ENCODE peak calls at places on chromosomes 11 and 22, in six cellular contexts. O is H1, Z is cardiac muscle cell, A is tibial nerve, E is left lung, J is ovary. H is an unnamed sample.

GRCh38 chr11:46342237-46342636 is 5.0 kb upstream of the DGKZ start:
- DNase-seq in J (no peak), E (no peak), A (no peak), Z (no peak), O (no peak), H (no peak)

GRCh38 chr11:118620529-118621070 is 13.2 kb downstream of the PHLDB1 start:
- DNase-seq in E (no peak), A (no peak), O (no peak), Z (no peak), J (peak), H (peak)

GRCh38 chr11:76648061-76648460 is 22.5 kb downstream of the LRRC32 start:
- DNase-seq in Z (no peak), O (no peak), E (no peak), A (no peak), J (peak), H (no peak)

GRCh38 chr11:61833478-61833877 is 5.4 kb downstream of the FADS2 start:
- DNase-seq in O (no peak), A (no peak), J (no peak), Z (no peak), E (no peak), H (peak)

GRCh38 chr11:117989351-117990102 is 3.3 kb downstream of the IL10RA start:
- DNase-seq in A (no peak), E (no peak), O (no peak), Z (no peak), J (no peak), H (no peak)

GRCh38 chr11:129035254-129035653 is 92.6 kb upstream of the TP53AIP1 start:
- DNase-seq in O (no peak), A (no peak), J (no peak), Z (no peak), E (no peak), H (no peak)

GRCh38 chr11:112238041-112238440 is 11.8 kb downstream of the PTS start:
- DNase-seq in J (no peak), E (no peak), Z (no peak), A (no peak), O (no peak), H (no peak)

GRCh38 chr11:66858939-66859685 is 2.2 kb downstream of the LRFN4 start:
- DNase-seq in A (no peak), E (peak), O (no peak), Z (no peak), J (peak), H (no peak)

GRCh38 chr11:98564881-98565280 is 455.9 kb upstream of the CNTN5 start:
- DNase-seq in E (no peak), O (no peak), J (no peak), Z (no peak), A (no peak), H (no peak)

GRCh38 chr11:43983221-43983795 is 40.9 kb downstream of the C11orf96 start:
- DNase-seq in E (no peak), J (no peak), O (no peak), A (no peak), Z (no peak), H (no peak)

GRCh38 chr11:109106201-109106906 is 315.6 kb upstream of the C11orf87 start:
- DNase-seq in A (no peak), Z (no peak), J (no peak), O (no peak), E (no peak), H (no peak)

GRCh38 chr11:132405728-132406127 is 1035.3 kb downstream of the NTM start:
- DNase-seq in A (no peak), E (no peak), O (peak), J (no peak), Z (no peak), H (no peak)

GRCh38 chr22:22060200-22061084 is 77.9 kb upstream of the TOP3B start:
- DNase-seq in A (peak), Z (peak), E (peak), J (peak), O (peak), H (peak)
- H3K4me3 ChIP-seq in A (no peak), Z (no peak), E (no peak), J (no peak), O (no peak), H (no peak)

DNA sequence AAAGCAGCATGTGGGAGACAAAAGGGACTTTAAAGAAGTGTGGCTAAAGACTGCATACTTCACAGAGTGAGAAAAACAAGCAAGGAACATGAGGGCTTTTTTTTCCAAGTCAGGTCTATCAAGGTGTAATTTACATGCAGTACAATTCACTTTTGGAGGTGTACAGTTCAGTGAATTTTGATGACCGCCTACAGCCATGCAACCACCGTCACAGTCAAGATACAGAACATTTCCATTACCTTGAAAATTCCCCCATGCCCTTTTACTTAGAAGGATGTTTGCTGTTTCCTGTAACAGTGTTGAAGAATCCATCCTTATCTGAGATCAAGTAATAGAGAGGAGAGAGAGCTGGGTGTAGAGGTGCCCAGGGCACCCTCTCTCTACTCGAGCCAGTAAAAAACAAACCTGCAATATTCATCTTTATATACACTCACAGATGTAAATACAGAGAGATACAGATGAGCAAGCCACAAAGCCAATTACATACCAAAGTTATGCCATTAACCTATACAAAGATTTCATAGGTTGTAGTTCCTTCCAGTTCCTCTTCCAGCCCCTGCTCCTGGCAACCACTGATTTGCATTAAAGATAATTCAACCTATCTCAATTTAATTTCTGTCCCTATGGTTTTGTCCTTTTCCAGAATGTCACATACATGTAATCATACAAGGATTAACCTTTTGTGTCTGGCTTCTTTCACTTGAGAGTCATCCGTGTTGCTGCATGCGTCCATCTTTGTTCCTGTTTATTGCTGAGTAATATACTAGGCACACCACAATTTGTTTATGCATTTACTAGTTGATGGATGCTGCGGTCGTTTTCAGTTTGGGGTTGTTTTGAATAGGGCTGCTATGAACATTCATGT is 35.0 kb upstream of the RASD2 start:
- DNase-seq in A (no peak), E (no peak), Z (no peak), J (no peak), O (no peak), H (no peak)
- TF ChIP-seq CTCF in A (no peak), E (no peak), Z (no peak), J (no peak), O (no peak), H (no peak)

DNA sequence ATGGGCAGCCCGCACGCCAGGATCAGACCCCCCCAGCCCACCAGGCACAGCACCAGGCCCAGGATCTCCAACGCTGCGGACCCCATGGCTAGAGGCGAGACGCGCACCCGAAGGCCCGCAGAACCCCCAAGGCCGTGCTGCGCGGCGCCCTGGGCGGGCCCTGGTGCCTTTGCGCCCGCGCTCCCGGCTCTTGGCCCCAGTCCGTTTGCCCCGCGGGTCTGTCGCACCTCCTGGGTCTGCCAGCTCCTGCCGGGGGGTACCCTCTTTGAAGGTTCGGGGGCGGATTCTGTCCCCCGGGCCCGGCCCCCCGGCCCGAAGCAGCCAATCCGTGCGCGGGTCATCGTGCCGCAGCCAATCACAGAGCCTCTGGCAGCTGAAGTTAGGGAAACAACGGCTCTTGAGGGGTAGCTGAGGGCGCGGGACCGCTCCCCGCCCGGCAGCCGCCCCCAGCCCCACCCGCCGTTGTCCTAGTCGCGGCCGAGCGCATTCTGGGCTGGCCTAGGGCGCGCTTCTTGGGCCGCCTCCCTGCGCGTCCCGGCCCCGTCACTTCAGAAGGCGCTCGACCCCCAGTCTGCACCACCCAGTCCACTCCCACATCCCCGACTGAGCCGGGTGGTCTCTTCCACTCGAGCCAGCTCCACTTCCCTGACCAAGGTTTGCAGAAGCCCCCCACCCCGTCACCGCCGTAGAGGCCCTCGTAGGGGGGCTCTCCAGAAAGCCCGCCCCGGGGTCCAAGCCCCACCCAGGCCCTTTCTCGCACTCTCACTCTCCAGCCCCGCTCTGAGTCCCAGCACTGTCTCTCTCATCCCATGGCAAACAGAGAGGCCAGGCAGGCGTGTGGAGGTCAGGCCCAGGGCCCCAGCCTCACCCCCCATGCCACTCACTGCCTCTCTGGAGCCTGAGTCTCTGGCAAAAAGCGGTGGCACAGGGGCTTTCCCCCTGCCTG is at the start of gene CLDN5:
- DNase-seq in Z (peak), A (no peak), J (no peak), E (peak), O (no peak), H (no peak)
- H3K4me3 ChIP-seq in Z (peak), A (peak), J (peak), E (peak), O (peak), H (peak)

GRCh38 chr11:113774174-113774503 is 647 bp upstream of the ZW10 start:
- DNase-seq in O (no peak), J (no peak), Z (no peak), A (no peak), E (no peak), H (no peak)

GRCh38 chr11:113771964-113772363 is 1.5 kb downstream of the ZW10 start:
- DNase-seq in A (no peak), Z (no peak), J (no peak), E (no peak), O (no peak), H (no peak)

GRCh38 chr11:113778111-113778910 is 1.3 kb upstream of the CLDN25 start:
- DNase-seq in Z (peak), J (no peak), O (no peak), A (no peak), E (no peak), H (peak)

GRCh38 chr11:113773092-113773415 is 438 bp downstream of the ZW10 start:
- DNase-seq in E (no peak), Z (peak), O (no peak), A (no peak), J (no peak), H (no peak)

GRCh38 chr11:113773416-113774173 is at the start of gene ZW10:
- DNase-seq in E (peak), Z (peak), J (peak), O (peak), A (peak), H (peak)
- TF ChIP-seq CTCF in E (peak), Z (peak), J (peak), O (peak), A (peak), H (peak)

GRCh38 chr22:29751139-29751538 is 15.7 kb downstream of the ZMAT5 start:
- DNase-seq in O (no peak), J (no peak), E (no peak), Z (no peak), A (no peak), H (no peak)
- H3K4me3 ChIP-seq in O (no peak), J (no peak), E (no peak), Z (no peak), A (no peak), H (no peak)

GRCh38 chr22:25110846-25111578 is 88.6 kb upstream of the CRYBB3 start:
- DNase-seq in A (no peak), Z (peak), E (no peak), O (peak), J (peak), H (peak)
- TF ChIP-seq CTCF in A (peak), Z (peak), E (peak), O (peak), J (peak), H (no peak)

GRCh38 chr22:39502789-39503464 is 837 bp downstream of the MIEF1 start:
- DNase-seq in Z (no peak), O (no peak), A (no peak), E (no peak), J (no peak), H (no peak)

GRCh38 chr22:39503590-39503989 is 1.5 kb downstream of the MIEF1 start:
- DNase-seq in A (no peak), E (no peak), O (no peak), Z (no peak), J (no peak), H (no peak)

GRCh38 chr22:39502109-39502788 is at the start of gene MIEF1:
- DNase-seq in A (peak), Z (peak), J (peak), E (peak), O (peak), H (peak)

GRCh38 chr22:39501644-39502108 is 414 bp upstream of the MIEF1 start:
- DNase-seq in E (no peak), O (no peak), J (no peak), Z (no peak), A (no peak), H (no peak)

DNA sequence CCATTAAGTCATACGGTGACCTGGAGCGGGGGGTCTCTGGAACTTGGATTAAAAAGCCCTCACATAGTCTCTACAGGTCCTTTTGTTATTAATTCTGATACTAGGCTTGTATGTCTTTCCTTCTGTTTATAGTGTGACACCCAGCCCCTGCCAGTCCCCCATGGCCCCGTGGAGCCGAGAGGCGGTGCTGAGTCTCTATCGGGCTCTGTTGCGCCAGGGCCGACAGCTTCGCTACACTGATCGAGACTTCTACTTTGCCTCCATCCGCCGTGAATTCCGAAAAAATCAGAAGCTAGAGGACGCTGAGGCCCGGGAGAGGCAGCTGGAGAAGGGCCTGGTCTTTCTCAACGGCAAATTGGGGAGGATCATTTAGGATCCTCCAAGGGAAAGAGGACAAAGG is 2.0 kb downstream of the MIEF1 start:
- DNase-seq in E (no peak), O (no peak), A (no peak), J (no peak), Z (no peak), H (no peak)
- H3K4me3 ChIP-seq in E (no peak), O (no peak), A (no peak), J (no peak), Z (no peak), H (peak)